ENCODE peak calls at places on chromosomes 12 and 14, in six cellular contexts. One of them, this sample, is unnamed.

GRCh38 chr14:75549169-75549568 is 26.9 kb downstream of the BATF start:
- DNase-seq in stimulated activated CD4-positive, alpha-beta T cell treated with anti-CD3 and anti-CD28 coated beads, Interleukin-12 subunit alpha, Interleukin-12 subunit beta, amount 100 ng/mL, for 24 hours: no peak
- DNase-seq in GM18507: no peak
- DNase-seq in HCEC 1CT: no peak
- DNase-seq in NCI-H187 treated with DMSO at 0.1 percent for 48 hours: no peak
- DNase-seq in lower lobe of right lung: no peak
- DNase-seq in this sample: no peak

GRCh38 chr14:100679707-100680438 is 46.8 kb upstream of the DLK1 start:
- DNase-seq in stimulated activated CD4-positive, alpha-beta T cell treated with anti-CD3 and anti-CD28 coated beads, Interleukin-12 subunit alpha, Interleukin-12 subunit beta, amount 100 ng/mL, for 24 hours: no peak
- DNase-seq in GM18507: no peak
- DNase-seq in HCEC 1CT: no peak
- DNase-seq in NCI-H187 treated with DMSO at 0.1 percent for 48 hours: no peak
- DNase-seq in lower lobe of right lung: no peak
- DNase-seq in this sample: peak; percentile 79

GRCh38 chr14:37232907-37233481 is 35.3 kb downstream of the MIPOL1 start:
- DNase-seq in stimulated activated CD4-positive, alpha-beta T cell treated with anti-CD3 and anti-CD28 coated beads, Interleukin-12 subunit alpha, Interleukin-12 subunit beta, amount 100 ng/mL, for 24 hours: no peak
- DNase-seq in GM18507: no peak
- DNase-seq in HCEC 1CT: peak; percentile 55
- DNase-seq in NCI-H187 treated with DMSO at 0.1 percent for 48 hours: peak; percentile 14
- DNase-seq in lower lobe of right lung: no peak
- DNase-seq in this sample: peak; percentile 43

GRCh38 chr14:85471156-85471555 is 58.8 kb upstream of the FLRT2 start:
- DNase-seq in stimulated activated CD4-positive, alpha-beta T cell treated with anti-CD3 and anti-CD28 coated beads, Interleukin-12 subunit alpha, Interleukin-12 subunit beta, amount 100 ng/mL, for 24 hours: no peak
- DNase-seq in GM18507: no peak
- DNase-seq in HCEC 1CT: peak; percentile 22
- DNase-seq in NCI-H187 treated with DMSO at 0.1 percent for 48 hours: no peak
- DNase-seq in lower lobe of right lung: no peak
- DNase-seq in this sample: peak; percentile 59

GRCh38 chr14:95456281-95456680 is 60.2 kb downstream of the SYNE3 start:
- DNase-seq in stimulated activated CD4-positive, alpha-beta T cell treated with anti-CD3 and anti-CD28 coated beads, Interleukin-12 subunit alpha, Interleukin-12 subunit beta, amount 100 ng/mL, for 24 hours: no peak
- DNase-seq in GM18507: no peak
- DNase-seq in HCEC 1CT: no peak
- DNase-seq in NCI-H187 treated with DMSO at 0.1 percent for 48 hours: no peak
- DNase-seq in lower lobe of right lung: no peak
- DNase-seq in this sample: no peak

GRCh38 chr12:48813464-48814312 is 4.6 kb upstream of the CACNB3 start:
- DNase-seq in stimulated activated CD4-positive, alpha-beta T cell treated with anti-CD3 and anti-CD28 coated beads, Interleukin-12 subunit alpha, Interleukin-12 subunit beta, amount 100 ng/mL, for 24 hours: no peak
- DNase-seq in GM18507: no peak
- DNase-seq in HCEC 1CT: peak; percentile 38
- DNase-seq in NCI-H187 treated with DMSO at 0.1 percent for 48 hours: no peak
- DNase-seq in lower lobe of right lung: no peak
- DNase-seq in this sample: no peak

GRCh38 chr14:105322791-105323556 is 8.4 kb downstream of the PACS2 start:
- DNase-seq in stimulated activated CD4-positive, alpha-beta T cell treated with anti-CD3 and anti-CD28 coated beads, Interleukin-12 subunit alpha, Interleukin-12 subunit beta, amount 100 ng/mL, for 24 hours: no peak
- DNase-seq in GM18507: no peak
- DNase-seq in HCEC 1CT: no peak
- DNase-seq in NCI-H187 treated with DMSO at 0.1 percent for 48 hours: no peak
- DNase-seq in lower lobe of right lung: no peak
- DNase-seq in this sample: no peak

GRCh38 chr14:92481386-92481785 is 32.2 kb upstream of the RIN3 start:
- DNase-seq in stimulated activated CD4-positive, alpha-beta T cell treated with anti-CD3 and anti-CD28 coated beads, Interleukin-12 subunit alpha, Interleukin-12 subunit beta, amount 100 ng/mL, for 24 hours: no peak
- DNase-seq in GM18507: no peak
- DNase-seq in HCEC 1CT: peak; percentile 47
- DNase-seq in NCI-H187 treated with DMSO at 0.1 percent for 48 hours: no peak
- DNase-seq in lower lobe of right lung: no peak
- DNase-seq in this sample: no peak

GRCh38 chr12:15527201-15527782 is 205.0 kb downstream of the PTPRO start:
- DNase-seq in stimulated activated CD4-positive, alpha-beta T cell treated with anti-CD3 and anti-CD28 coated beads, Interleukin-12 subunit alpha, Interleukin-12 subunit beta, amount 100 ng/mL, for 24 hours: no peak
- DNase-seq in GM18507: no peak
- DNase-seq in HCEC 1CT: peak; percentile 51
- DNase-seq in NCI-H187 treated with DMSO at 0.1 percent for 48 hours: no peak
- DNase-seq in lower lobe of right lung: peak; percentile 59
- DNase-seq in this sample: no peak

GRCh38 chr14:32259368-32260013 is 56.4 kb upstream of the RNU6-8 start:
- DNase-seq in stimulated activated CD4-positive, alpha-beta T cell treated with anti-CD3 and anti-CD28 coated beads, Interleukin-12 subunit alpha, Interleukin-12 subunit beta, amount 100 ng/mL, for 24 hours: no peak
- DNase-seq in GM18507: no peak
- DNase-seq in HCEC 1CT: peak; percentile 64
- DNase-seq in NCI-H187 treated with DMSO at 0.1 percent for 48 hours: no peak
- DNase-seq in lower lobe of right lung: no peak
- DNase-seq in this sample: peak; percentile 17

GRCh38 chr12:108696111-108696995 is 35.0 kb downstream of the CORO1C start:
- DNase-seq in stimulated activated CD4-positive, alpha-beta T cell treated with anti-CD3 and anti-CD28 coated beads, Interleukin-12 subunit alpha, Interleukin-12 subunit beta, amount 100 ng/mL, for 24 hours: peak; percentile 28
- DNase-seq in GM18507: no peak
- DNase-seq in HCEC 1CT: peak; percentile 99
- DNase-seq in NCI-H187 treated with DMSO at 0.1 percent for 48 hours: peak; percentile 94
- DNase-seq in lower lobe of right lung: no peak
- DNase-seq in this sample: peak; percentile 99

GRCh38 chr14:89325959-89326358 is 91.1 kb downstream of the FOXN3 start:
- DNase-seq in stimulated activated CD4-positive, alpha-beta T cell treated with anti-CD3 and anti-CD28 coated beads, Interleukin-12 subunit alpha, Interleukin-12 subunit beta, amount 100 ng/mL, for 24 hours: no peak
- DNase-seq in GM18507: no peak
- DNase-seq in HCEC 1CT: no peak
- DNase-seq in NCI-H187 treated with DMSO at 0.1 percent for 48 hours: no peak
- DNase-seq in lower lobe of right lung: no peak
- DNase-seq in this sample: no peak

GRCh38 chr12:6426882-6427671 is 17.7 kb upstream of the CD27 start:
- DNase-seq in stimulated activated CD4-positive, alpha-beta T cell treated with anti-CD3 and anti-CD28 coated beads, Interleukin-12 subunit alpha, Interleukin-12 subunit beta, amount 100 ng/mL, for 24 hours: peak; percentile 94
- DNase-seq in GM18507: no peak
- DNase-seq in HCEC 1CT: no peak
- DNase-seq in NCI-H187 treated with DMSO at 0.1 percent for 48 hours: no peak
- DNase-seq in lower lobe of right lung: no peak
- DNase-seq in this sample: no peak

GRCh38 chr14:33669111-33669510 is 281.8 kb downstream of the EGLN3 start:
- DNase-seq in stimulated activated CD4-positive, alpha-beta T cell treated with anti-CD3 and anti-CD28 coated beads, Interleukin-12 subunit alpha, Interleukin-12 subunit beta, amount 100 ng/mL, for 24 hours: no peak
- DNase-seq in GM18507: no peak
- DNase-seq in HCEC 1CT: no peak
- DNase-seq in NCI-H187 treated with DMSO at 0.1 percent for 48 hours: no peak
- DNase-seq in lower lobe of right lung: no peak
- DNase-seq in this sample: no peak

GRCh38 chr14:98350213-98350612 is 921.8 kb downstream of the BCL11B start:
- DNase-seq in stimulated activated CD4-positive, alpha-beta T cell treated with anti-CD3 and anti-CD28 coated beads, Interleukin-12 subunit alpha, Interleukin-12 subunit beta, amount 100 ng/mL, for 24 hours: no peak
- DNase-seq in GM18507: no peak
- DNase-seq in HCEC 1CT: no peak
- DNase-seq in NCI-H187 treated with DMSO at 0.1 percent for 48 hours: no peak
- DNase-seq in lower lobe of right lung: no peak
- DNase-seq in this sample: no peak

GRCh38 chr12:116969615-116970575 is 59.1 kb downstream of the FBXW8 start:
- DNase-seq in stimulated activated CD4-positive, alpha-beta T cell treated with anti-CD3 and anti-CD28 coated beads, Interleukin-12 subunit alpha, Interleukin-12 subunit beta, amount 100 ng/mL, for 24 hours: no peak
- DNase-seq in GM18507: no peak
- DNase-seq in HCEC 1CT: no peak
- DNase-seq in NCI-H187 treated with DMSO at 0.1 percent for 48 hours: no peak
- DNase-seq in lower lobe of right lung: peak; percentile 46
- DNase-seq in this sample: no peak

GRCh38 chr12:12671850-12672660 is 23.9 kb downstream of the GPR19 start:
- DNase-seq in stimulated activated CD4-positive, alpha-beta T cell treated with anti-CD3 and anti-CD28 coated beads, Interleukin-12 subunit alpha, Interleukin-12 subunit beta, amount 100 ng/mL, for 24 hours: no peak
- DNase-seq in GM18507: no peak
- DNase-seq in HCEC 1CT: peak; percentile 43
- DNase-seq in NCI-H187 treated with DMSO at 0.1 percent for 48 hours: no peak
- DNase-seq in lower lobe of right lung: no peak
- DNase-seq in this sample: no peak

GRCh38 chr14:75392686-75393641 is 34.9 kb upstream of the JDP2 start:
- DNase-seq in stimulated activated CD4-positive, alpha-beta T cell treated with anti-CD3 and anti-CD28 coated beads, Interleukin-12 subunit alpha, Interleukin-12 subunit beta, amount 100 ng/mL, for 24 hours: no peak
- DNase-seq in GM18507: no peak
- DNase-seq in HCEC 1CT: no peak
- DNase-seq in NCI-H187 treated with DMSO at 0.1 percent for 48 hours: no peak
- DNase-seq in lower lobe of right lung: no peak
- DNase-seq in this sample: no peak

GRCh38 chr14:72603639-72604038 is 290.3 kb downstream of the DPF3 start:
- DNase-seq in stimulated activated CD4-positive, alpha-beta T cell treated with anti-CD3 and anti-CD28 coated beads, Interleukin-12 subunit alpha, Interleukin-12 subunit beta, amount 100 ng/mL, for 24 hours: no peak
- DNase-seq in GM18507: no peak
- DNase-seq in HCEC 1CT: no peak
- DNase-seq in NCI-H187 treated with DMSO at 0.1 percent for 48 hours: no peak
- DNase-seq in lower lobe of right lung: no peak
- DNase-seq in this sample: no peak

GRCh38 chr12:62912644-62913043 is 22.3 kb downstream of the PPM1H start:
- DNase-seq in stimulated activated CD4-positive, alpha-beta T cell treated with anti-CD3 and anti-CD28 coated beads, Interleukin-12 subunit alpha, Interleukin-12 subunit beta, amount 100 ng/mL, for 24 hours: no peak
- DNase-seq in GM18507: no peak
- DNase-seq in HCEC 1CT: no peak
- DNase-seq in NCI-H187 treated with DMSO at 0.1 percent for 48 hours: no peak
- DNase-seq in lower lobe of right lung: no peak
- DNase-seq in this sample: no peak

GRCh38 chr12:115609356-115609755 is 668.1 kb downstream of the MED13L start:
- DNase-seq in stimulated activated CD4-positive, alpha-beta T cell treated with anti-CD3 and anti-CD28 coated beads, Interleukin-12 subunit alpha, Interleukin-12 subunit beta, amount 100 ng/mL, for 24 hours: no peak
- DNase-seq in GM18507: no peak
- DNase-seq in HCEC 1CT: no peak
- DNase-seq in NCI-H187 treated with DMSO at 0.1 percent for 48 hours: no peak
- DNase-seq in lower lobe of right lung: no peak
- DNase-seq in this sample: no peak

GRCh38 chr14:59582845-59583509 is 6.4 kb upstream of the CCDC175 start:
- DNase-seq in stimulated activated CD4-positive, alpha-beta T cell treated with anti-CD3 and anti-CD28 coated beads, Interleukin-12 subunit alpha, Interleukin-12 subunit beta, amount 100 ng/mL, for 24 hours: no peak
- DNase-seq in GM18507: no peak
- DNase-seq in HCEC 1CT: no peak
- DNase-seq in NCI-H187 treated with DMSO at 0.1 percent for 48 hours: no peak
- DNase-seq in lower lobe of right lung: peak; percentile 40
- DNase-seq in this sample: no peak

GRCh38 chr14:23028800-23029199 is 5.9 kb downstream of the PSMB5 start:
- DNase-seq in stimulated activated CD4-positive, alpha-beta T cell treated with anti-CD3 and anti-CD28 coated beads, Interleukin-12 subunit alpha, Interleukin-12 subunit beta, amount 100 ng/mL, for 24 hours: no peak
- DNase-seq in GM18507: no peak
- DNase-seq in HCEC 1CT: no peak
- DNase-seq in NCI-H187 treated with DMSO at 0.1 percent for 48 hours: no peak
- DNase-seq in lower lobe of right lung: no peak
- DNase-seq in this sample: no peak

GRCh38 chr14:33692762-33693161 is 258.1 kb downstream of the EGLN3 start:
- DNase-seq in stimulated activated CD4-positive, alpha-beta T cell treated with anti-CD3 and anti-CD28 coated beads, Interleukin-12 subunit alpha, Interleukin-12 subunit beta, amount 100 ng/mL, for 24 hours: no peak
- DNase-seq in GM18507: no peak
- DNase-seq in HCEC 1CT: no peak
- DNase-seq in NCI-H187 treated with DMSO at 0.1 percent for 48 hours: no peak
- DNase-seq in lower lobe of right lung: no peak
- DNase-seq in this sample: peak; percentile 80

GRCh38 chr12:49058366-49059062 is 2.1 kb downstream of the KMT2D start:
- DNase-seq in stimulated activated CD4-positive, alpha-beta T cell treated with anti-CD3 and anti-CD28 coated beads, Interleukin-12 subunit alpha, Interleukin-12 subunit beta, amount 100 ng/mL, for 24 hours: no peak
- DNase-seq in GM18507: no peak
- DNase-seq in HCEC 1CT: no peak
- DNase-seq in NCI-H187 treated with DMSO at 0.1 percent for 48 hours: no peak
- DNase-seq in lower lobe of right lung: no peak
- DNase-seq in this sample: no peak

GRCh38 chr12:5628501-5628900 is 196.6 kb downstream of the NTF3 start:
- DNase-seq in stimulated activated CD4-positive, alpha-beta T cell treated with anti-CD3 and anti-CD28 coated beads, Interleukin-12 subunit alpha, Interleukin-12 subunit beta, amount 100 ng/mL, for 24 hours: no peak
- DNase-seq in GM18507: no peak
- DNase-seq in HCEC 1CT: no peak
- DNase-seq in NCI-H187 treated with DMSO at 0.1 percent for 48 hours: no peak
- DNase-seq in lower lobe of right lung: no peak
- DNase-seq in this sample: no peak

GRCh38 chr12:38399711-38400205 is 83.2 kb downstream of the ALG10B start:
- DNase-seq in stimulated activated CD4-positive, alpha-beta T cell treated with anti-CD3 and anti-CD28 coated beads, Interleukin-12 subunit alpha, Interleukin-12 subunit beta, amount 100 ng/mL, for 24 hours: no peak
- DNase-seq in GM18507: no peak
- DNase-seq in HCEC 1CT: no peak
- DNase-seq in NCI-H187 treated with DMSO at 0.1 percent for 48 hours: no peak
- DNase-seq in lower lobe of right lung: no peak
- DNase-seq in this sample: no peak

GRCh38 chr12:115451151-115451784 is 767.3 kb upstream of the TBX3 start:
- DNase-seq in stimulated activated CD4-positive, alpha-beta T cell treated with anti-CD3 and anti-CD28 coated beads, Interleukin-12 subunit alpha, Interleukin-12 subunit beta, amount 100 ng/mL, for 24 hours: no peak
- DNase-seq in GM18507: no peak
- DNase-seq in HCEC 1CT: no peak
- DNase-seq in NCI-H187 treated with DMSO at 0.1 percent for 48 hours: no peak
- DNase-seq in lower lobe of right lung: no peak
- DNase-seq in this sample: no peak

GRCh38 chr12:21559855-21560569 is 33.9 kb downstream of the SPX start:
- DNase-seq in stimulated activated CD4-positive, alpha-beta T cell treated with anti-CD3 and anti-CD28 coated beads, Interleukin-12 subunit alpha, Interleukin-12 subunit beta, amount 100 ng/mL, for 24 hours: no peak
- DNase-seq in GM18507: no peak
- DNase-seq in HCEC 1CT: peak; percentile 81
- DNase-seq in NCI-H187 treated with DMSO at 0.1 percent for 48 hours: no peak
- DNase-seq in lower lobe of right lung: no peak
- DNase-seq in this sample: peak; percentile 5

GRCh38 chr14:79972230-79972629 is 239.1 kb downstream of the DIO2 start:
- DNase-seq in stimulated activated CD4-positive, alpha-beta T cell treated with anti-CD3 and anti-CD28 coated beads, Interleukin-12 subunit alpha, Interleukin-12 subunit beta, amount 100 ng/mL, for 24 hours: no peak
- DNase-seq in GM18507: no peak
- DNase-seq in HCEC 1CT: no peak
- DNase-seq in NCI-H187 treated with DMSO at 0.1 percent for 48 hours: no peak
- DNase-seq in lower lobe of right lung: no peak
- DNase-seq in this sample: no peak

GRCh38 chr14:35394326-35394725 is 10.2 kb downstream of the NFKBIA start:
- DNase-seq in stimulated activated CD4-positive, alpha-beta T cell treated with anti-CD3 and anti-CD28 coated beads, Interleukin-12 subunit alpha, Interleukin-12 subunit beta, amount 100 ng/mL, for 24 hours: no peak
- DNase-seq in GM18507: no peak
- DNase-seq in HCEC 1CT: no peak
- DNase-seq in NCI-H187 treated with DMSO at 0.1 percent for 48 hours: no peak
- DNase-seq in lower lobe of right lung: no peak
- DNase-seq in this sample: no peak

GRCh38 chr12:120381752-120382419 is 12.9 kb upstream of the MSI1 start:
- DNase-seq in stimulated activated CD4-positive, alpha-beta T cell treated with anti-CD3 and anti-CD28 coated beads, Interleukin-12 subunit alpha, Interleukin-12 subunit beta, amount 100 ng/mL, for 24 hours: no peak
- DNase-seq in GM18507: no peak
- DNase-seq in HCEC 1CT: peak; percentile 46
- DNase-seq in NCI-H187 treated with DMSO at 0.1 percent for 48 hours: no peak
- DNase-seq in lower lobe of right lung: no peak
- DNase-seq in this sample: no peak

GRCh38 chr14:59281613-59282012 is 93.1 kb downstream of the DAAM1 start:
- DNase-seq in stimulated activated CD4-positive, alpha-beta T cell treated with anti-CD3 and anti-CD28 coated beads, Interleukin-12 subunit alpha, Interleukin-12 subunit beta, amount 100 ng/mL, for 24 hours: no peak
- DNase-seq in GM18507: no peak
- DNase-seq in HCEC 1CT: peak; percentile 89
- DNase-seq in NCI-H187 treated with DMSO at 0.1 percent for 48 hours: no peak
- DNase-seq in lower lobe of right lung: no peak
- DNase-seq in this sample: no peak

GRCh38 chr12:55019784-55020183 is at the start of gene NEUROD4:
- DNase-seq in stimulated activated CD4-positive, alpha-beta T cell treated with anti-CD3 and anti-CD28 coated beads, Interleukin-12 subunit alpha, Interleukin-12 subunit beta, amount 100 ng/mL, for 24 hours: no peak
- DNase-seq in GM18507: no peak
- DNase-seq in HCEC 1CT: peak; percentile 48
- DNase-seq in NCI-H187 treated with DMSO at 0.1 percent for 48 hours: no peak
- DNase-seq in lower lobe of right lung: peak; percentile 53
- DNase-seq in this sample: peak; percentile 16